ENCODE peak calls at places on chromosomes 11 and 22, in nine cellular contexts. G, C, U, E, R, X, B, Z and O are unnamed samples.

GRCh38 chr22:44449061-44449682 is 48.9 kb downstream of the RTL6 start:
- DNase-seq in B (no peak), Z (peak; percentile 80), U (peak; percentile 93), X (peak; percentile 66), G (no peak), R (peak; percentile 15), C (no peak), E (peak; percentile 31), O (no peak)

GRCh38 chr22:36454916-36455570 is 26.4 kb downstream of the TXN2 start:
- DNase-seq in B (peak; percentile 56), E (peak; percentile 93), Z (peak; percentile 88), R (peak; percentile 96), U (peak; percentile 84), G (peak; percentile 94), C (peak; percentile 85), X (peak; percentile 51), O (peak; percentile 69)

GRCh38 chr11:70912226-70912840 is 340.0 kb downstream of the SHANK2 start:
- DNase-seq in G (no peak), E (no peak), Z (no peak), R (peak; percentile 22), X (peak; percentile 21), U (peak; percentile 75), B (no peak), C (no peak), O (no peak)

GRCh38 chr11:14793546-14793945 is 98.5 kb downstream of the CYP2R1 start:
- DNase-seq in U (no peak), G (no peak), R (no peak), X (no peak), B (no peak), Z (no peak), C (no peak), E (no peak), O (no peak)

GRCh38 chr11:16739326-16739875 is 954 bp downstream of the C11orf58 start:
- DNase-seq in X (no peak), B (no peak), Z (peak; percentile 49), C (no peak), G (no peak), U (peak; percentile 28), R (no peak), E (peak; percentile 7), O (no peak)

GRCh38 chr11:134942633-134943032 is 530.6 kb upstream of the B3GAT1 start:
- DNase-seq in G (no peak), U (no peak), E (no peak), R (no peak), C (no peak), Z (no peak), X (no peak), B (no peak), O (no peak)

GRCh38 chr22:36104988-36105387 is 55.6 kb downstream of the APOL3 start:
- DNase-seq in U (peak; percentile 36), X (no peak), B (no peak), E (no peak), C (no peak), Z (no peak), R (no peak), G (no peak), O (no peak)

GRCh38 chr22:43337385-43337784 is 5.8 kb downstream of the SCUBE1 start:
- DNase-seq in U (no peak), R (no peak), C (no peak), X (peak; percentile 37), Z (peak; percentile 23), B (no peak), E (no peak), G (no peak), O (no peak)

GRCh38 chr11:69487849-69488542 is 6.5 kb downstream of the LINC01488 start:
- DNase-seq in G (no peak), E (no peak), B (no peak), X (no peak), R (no peak), U (no peak), C (no peak), Z (no peak), O (no peak)

GRCh38 chr11:104650234-104650633 is 248.0 kb downstream of the CASP12 start:
- DNase-seq in U (no peak), G (no peak), X (no peak), B (no peak), C (no peak), E (no peak), Z (no peak), R (no peak), O (no peak)

GRCh38 chr11:47130541-47130940 is 46.1 kb downstream of the ARFGAP2 start:
- DNase-seq in Z (no peak), C (no peak), U (no peak), E (no peak), X (peak; percentile 87), B (no peak), G (no peak), R (no peak), O (no peak)

GRCh38 chr22:27598792-27599191 is 202.8 kb downstream of the MN1 start:
- DNase-seq in C (no peak), B (no peak), X (no peak), E (no peak), G (no peak), U (no peak), R (no peak), Z (no peak), O (no peak)

GRCh38 chr11:118892515-118892914 is 8.8 kb downstream of the CXCR5 start:
- DNase-seq in C (no peak), X (peak; percentile 23), B (no peak), G (peak; percentile 60), R (no peak), Z (no peak), U (no peak), E (no peak), O (no peak)

GRCh38 chr11:69760319-69760718 is 14.8 kb downstream of the FGF4 start:
- DNase-seq in U (no peak), G (no peak), R (no peak), C (no peak), E (no peak), B (no peak), X (no peak), Z (no peak), O (no peak)

GRCh38 chr22:31915499-31916065 is 28.8 kb upstream of the YWHAH start:
- DNase-seq in U (no peak), C (no peak), G (no peak), E (peak; percentile 98), X (no peak), R (no peak), Z (no peak), B (no peak), O (no peak)

GRCh38 chr22:26553056-26553752 is 36.7 kb downstream of the TPST2 start:
- DNase-seq in G (no peak), X (peak; percentile 49), C (no peak), Z (peak; percentile 81), E (peak; percentile 30), R (no peak), U (peak; percentile 94), B (no peak), O (no peak)

GRCh38 chr22:44057411-44057987 is 33.4 kb downstream of the PARVB start:
- DNase-seq in U (no peak), R (no peak), E (no peak), C (no peak), X (no peak), B (no peak), Z (peak; percentile 55), G (no peak), O (no peak)

GRCh38 chr11:123145220-123145619 is 49.8 kb downstream of the CLMP start:
- DNase-seq in U (peak; percentile 87), B (no peak), C (no peak), G (no peak), R (no peak), X (peak; percentile 91), Z (peak; percentile 94), E (peak; percentile 79), O (no peak)